ENCODE peak calls at places on chromosomes 6 and 20, in ten cellular contexts. One of them, this sample, is unnamed. For H3K9me3, the result is how much of the 10 kb centered on the place peaks cover.

GRCh38 chr20:47642624-47643023 is 140.9 kb downstream of the NCOA3 start:
- ATAC-seq in GM12878: no peak
- ATAC-seq in IMR-90: no peak
- ATAC-seq in HCT116: no peak
- ATAC-seq in heart left ventricle: no peak
- ATAC-seq in HepG2: no peak
- ATAC-seq in right lobe of liver: peak
- ATAC-seq in gastrocnemius medialis: no peak
- ATAC-seq in upper lobe of left lung: no peak
- ATAC-seq in body of pancreas: no peak
- ATAC-seq in this sample: no peak

GRCh38 chr20:11274137-11274536 is 600.3 kb upstream of the JAG1 start:
- ATAC-seq in GM12878: peak
- ATAC-seq in IMR-90: peak
- ATAC-seq in HCT116: peak
- ATAC-seq in heart left ventricle: peak
- ATAC-seq in HepG2: peak
- ATAC-seq in right lobe of liver: peak
- ATAC-seq in gastrocnemius medialis: peak
- ATAC-seq in upper lobe of left lung: peak
- ATAC-seq in body of pancreas: peak
- ATAC-seq in this sample: peak

GRCh38 chr6:97586344-97586743 is 303.3 kb upstream of the MMS22L start:
- ATAC-seq in GM12878: peak
- ATAC-seq in IMR-90: no peak
- ATAC-seq in HCT116: no peak
- ATAC-seq in heart left ventricle: no peak
- ATAC-seq in HepG2: peak
- ATAC-seq in right lobe of liver: no peak
- ATAC-seq in gastrocnemius medialis: no peak
- ATAC-seq in upper lobe of left lung: no peak
- ATAC-seq in body of pancreas: no peak
- ATAC-seq in this sample: no peak

GRCh38 chr6:160431791-160432404 is 83.7 kb downstream of the SLC22A3 start:
- ATAC-seq in GM12878: no peak
- ATAC-seq in IMR-90: no peak
- ATAC-seq in HCT116: no peak
- ATAC-seq in heart left ventricle: no peak
- ATAC-seq in HepG2: no peak
- ATAC-seq in right lobe of liver: no peak
- ATAC-seq in gastrocnemius medialis: peak
- ATAC-seq in upper lobe of left lung: peak
- ATAC-seq in body of pancreas: no peak
- ATAC-seq in this sample: peak

GRCh38 chr6:37182736-37183590 is 13.0 kb downstream of the PIM1 start:
- ATAC-seq in GM12878: peak
- ATAC-seq in IMR-90: no peak
- ATAC-seq in HCT116: no peak
- ATAC-seq in heart left ventricle: peak
- ATAC-seq in HepG2: no peak
- ATAC-seq in right lobe of liver: peak
- ATAC-seq in gastrocnemius medialis: no peak
- ATAC-seq in upper lobe of left lung: peak
- ATAC-seq in body of pancreas: no peak
- ATAC-seq in this sample: peak

GRCh38 chr6:170444056-170444505 is 109.0 kb downstream of the PSMB1 start:
- ATAC-seq in GM12878: no peak
- ATAC-seq in IMR-90: no peak
- ATAC-seq in HCT116: no peak
- ATAC-seq in heart left ventricle: no peak
- ATAC-seq in HepG2: no peak
- ATAC-seq in right lobe of liver: no peak
- ATAC-seq in gastrocnemius medialis: no peak
- ATAC-seq in upper lobe of left lung: no peak
- ATAC-seq in body of pancreas: no peak
- ATAC-seq in this sample: no peak

GRCh38 chr20:63089051-63089907 is 82.5 kb upstream of the BHLHE23 start:
- ATAC-seq in GM12878: no peak
- ATAC-seq in IMR-90: no peak
- ATAC-seq in HCT116: peak
- ATAC-seq in heart left ventricle: no peak
- ATAC-seq in HepG2: no peak
- ATAC-seq in right lobe of liver: no peak
- ATAC-seq in gastrocnemius medialis: no peak
- ATAC-seq in upper lobe of left lung: no peak
- ATAC-seq in body of pancreas: no peak
- ATAC-seq in this sample: no peak

GRCh38 chr6:141641406-141641805 is 491.3 kb upstream of the GJE1 start:
- ATAC-seq in GM12878: no peak
- ATAC-seq in IMR-90: no peak
- ATAC-seq in HCT116: no peak
- ATAC-seq in heart left ventricle: no peak
- ATAC-seq in HepG2: no peak
- ATAC-seq in right lobe of liver: no peak
- ATAC-seq in gastrocnemius medialis: no peak
- ATAC-seq in upper lobe of left lung: no peak
- ATAC-seq in body of pancreas: no peak
- ATAC-seq in this sample: no peak

GRCh38 chr6:82570083-82570482 is 206.5 kb downstream of the TPBG start:
- ATAC-seq in GM12878: no peak
- ATAC-seq in IMR-90: no peak
- ATAC-seq in HCT116: no peak
- ATAC-seq in heart left ventricle: no peak
- ATAC-seq in HepG2: peak
- ATAC-seq in right lobe of liver: no peak
- ATAC-seq in gastrocnemius medialis: no peak
- ATAC-seq in upper lobe of left lung: no peak
- ATAC-seq in body of pancreas: no peak
- ATAC-seq in this sample: no peak

GRCh38 chr6:168525926-168526630 is 85.1 kb downstream of the SMOC2 start:
- ATAC-seq in GM12878: no peak
- ATAC-seq in IMR-90: no peak
- ATAC-seq in HCT116: no peak
- ATAC-seq in heart left ventricle: no peak
- ATAC-seq in HepG2: no peak
- ATAC-seq in right lobe of liver: no peak
- ATAC-seq in gastrocnemius medialis: no peak
- ATAC-seq in upper lobe of left lung: no peak
- ATAC-seq in body of pancreas: peak
- ATAC-seq in this sample: no peak

GRCh38 chr6:90401933-90402830 is 105.5 kb upstream of the BACH2 start:
- ATAC-seq in GM12878: no peak
- ATAC-seq in IMR-90: no peak
- ATAC-seq in HCT116: no peak
- ATAC-seq in heart left ventricle: no peak
- ATAC-seq in HepG2: no peak
- ATAC-seq in right lobe of liver: no peak
- ATAC-seq in gastrocnemius medialis: no peak
- ATAC-seq in upper lobe of left lung: no peak
- ATAC-seq in body of pancreas: no peak
- ATAC-seq in this sample: no peak

DNA sequence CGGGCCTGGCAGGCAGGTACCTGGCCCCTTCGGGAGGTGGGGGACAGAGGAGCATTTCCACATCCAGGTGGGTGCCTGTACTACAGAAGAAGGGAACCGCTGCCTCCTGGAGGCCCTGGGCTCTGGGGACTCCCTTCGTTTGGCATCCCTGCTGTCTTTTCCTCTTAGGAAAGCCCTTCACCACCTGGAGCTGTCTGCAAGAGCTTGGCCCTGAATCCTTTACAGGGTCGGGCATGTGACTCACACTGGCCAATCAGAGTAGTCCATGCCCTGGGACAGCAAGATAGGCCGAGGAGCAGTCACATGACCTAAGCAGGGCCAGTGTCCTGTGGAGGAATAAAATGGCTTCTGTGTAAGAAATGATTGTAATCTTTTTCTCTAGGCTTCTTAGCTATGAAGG is 224.9 kb downstream of the ANKRD60 start:
- ATAC-seq in GM12878: no peak
- ATAC-seq in IMR-90: no peak
- ATAC-seq in HCT116: peak
- ATAC-seq in heart left ventricle: no peak
- ATAC-seq in HepG2: no peak
- ATAC-seq in right lobe of liver: no peak
- ATAC-seq in gastrocnemius medialis: no peak
- ATAC-seq in upper lobe of left lung: no peak
- ATAC-seq in body of pancreas: no peak
- ATAC-seq in this sample: no peak
- TF ChIP-seq POLR2A in GM12878: no peak
- TF ChIP-seq POLR2A in IMR-90: no peak
- TF ChIP-seq POLR2A in HCT116: no peak
- TF ChIP-seq POLR2A in heart left ventricle: no peak
- TF ChIP-seq POLR2A in HepG2: no peak
- TF ChIP-seq POLR2A in right lobe of liver: no peak
- TF ChIP-seq POLR2A in gastrocnemius medialis: no peak
- TF ChIP-seq POLR2A in upper lobe of left lung: no peak
- TF ChIP-seq POLR2A in body of pancreas: no peak
- TF ChIP-seq POLR2A in this sample: no peak

GRCh38 chr6:122800906-122801305 is 11.8 kb downstream of the SMPDL3A start:
- ATAC-seq in GM12878: no peak
- ATAC-seq in IMR-90: peak
- ATAC-seq in HCT116: no peak
- ATAC-seq in heart left ventricle: no peak
- ATAC-seq in HepG2: no peak
- ATAC-seq in right lobe of liver: no peak
- ATAC-seq in gastrocnemius medialis: no peak
- ATAC-seq in upper lobe of left lung: no peak
- ATAC-seq in body of pancreas: no peak
- ATAC-seq in this sample: no peak

GRCh38 chr6:122799916-122800701 is 11.1 kb downstream of the SMPDL3A start:
- ATAC-seq in GM12878: no peak
- ATAC-seq in IMR-90: peak
- ATAC-seq in HCT116: no peak
- ATAC-seq in heart left ventricle: no peak
- ATAC-seq in HepG2: no peak
- ATAC-seq in right lobe of liver: no peak
- ATAC-seq in gastrocnemius medialis: no peak
- ATAC-seq in upper lobe of left lung: no peak
- ATAC-seq in body of pancreas: no peak
- ATAC-seq in this sample: no peak

GRCh38 chr6:122799140-122799539 is 10.1 kb downstream of the SMPDL3A start:
- ATAC-seq in GM12878: no peak
- ATAC-seq in IMR-90: no peak
- ATAC-seq in HCT116: no peak
- ATAC-seq in heart left ventricle: no peak
- ATAC-seq in HepG2: no peak
- ATAC-seq in right lobe of liver: no peak
- ATAC-seq in gastrocnemius medialis: peak
- ATAC-seq in upper lobe of left lung: no peak
- ATAC-seq in body of pancreas: no peak
- ATAC-seq in this sample: no peak

GRCh38 chr6:122798099-122798641 is 9.1 kb downstream of the SMPDL3A start:
- ATAC-seq in GM12878: peak
- ATAC-seq in IMR-90: peak
- ATAC-seq in HCT116: peak
- ATAC-seq in heart left ventricle: peak
- ATAC-seq in HepG2: peak
- ATAC-seq in right lobe of liver: peak
- ATAC-seq in gastrocnemius medialis: peak
- ATAC-seq in upper lobe of left lung: peak
- ATAC-seq in body of pancreas: peak
- ATAC-seq in this sample: no peak

GRCh38 chr6:122797537-122797936 is 8.5 kb downstream of the SMPDL3A start:
- ATAC-seq in GM12878: no peak
- ATAC-seq in IMR-90: no peak
- ATAC-seq in HCT116: no peak
- ATAC-seq in heart left ventricle: no peak
- ATAC-seq in HepG2: no peak
- ATAC-seq in right lobe of liver: no peak
- ATAC-seq in gastrocnemius medialis: no peak
- ATAC-seq in upper lobe of left lung: no peak
- ATAC-seq in body of pancreas: no peak
- ATAC-seq in this sample: no peak
- H3K9me3 ChIP-seq in GM12878: under half
- H3K9me3 ChIP-seq in IMR-90: under half
- H3K9me3 ChIP-seq in HCT116: under half
- H3K9me3 ChIP-seq in heart left ventricle: under half
- H3K9me3 ChIP-seq in HepG2: under half
- H3K9me3 ChIP-seq in right lobe of liver: under half
- H3K9me3 ChIP-seq in gastrocnemius medialis: under half
- H3K9me3 ChIP-seq in upper lobe of left lung: under half
- H3K9me3 ChIP-seq in body of pancreas: under half
- H3K9me3 ChIP-seq in this sample: under half

GRCh38 chr6:131244942-131245341 is 109.7 kb downstream of the AKAP7 start:
- ATAC-seq in GM12878: no peak
- ATAC-seq in IMR-90: no peak
- ATAC-seq in HCT116: no peak
- ATAC-seq in heart left ventricle: no peak
- ATAC-seq in HepG2: no peak
- ATAC-seq in right lobe of liver: no peak
- ATAC-seq in gastrocnemius medialis: no peak
- ATAC-seq in upper lobe of left lung: no peak
- ATAC-seq in body of pancreas: no peak
- ATAC-seq in this sample: no peak

GRCh38 chr6:131251593-131252204 is 116.4 kb downstream of the AKAP7 start:
- ATAC-seq in GM12878: no peak
- ATAC-seq in IMR-90: no peak
- ATAC-seq in HCT116: no peak
- ATAC-seq in heart left ventricle: no peak
- ATAC-seq in HepG2: no peak
- ATAC-seq in right lobe of liver: no peak
- ATAC-seq in gastrocnemius medialis: no peak
- ATAC-seq in upper lobe of left lung: no peak
- ATAC-seq in body of pancreas: no peak
- ATAC-seq in this sample: no peak

GRCh38 chr6:131255911-131256310 is 120.6 kb downstream of the AKAP7 start:
- ATAC-seq in GM12878: no peak
- ATAC-seq in IMR-90: no peak
- ATAC-seq in HCT116: no peak
- ATAC-seq in heart left ventricle: no peak
- ATAC-seq in HepG2: no peak
- ATAC-seq in right lobe of liver: no peak
- ATAC-seq in gastrocnemius medialis: no peak
- ATAC-seq in upper lobe of left lung: no peak
- ATAC-seq in body of pancreas: no peak
- ATAC-seq in this sample: no peak

GRCh38 chr6:131255434-131255833 is 120.2 kb downstream of the AKAP7 start:
- ATAC-seq in GM12878: no peak
- ATAC-seq in IMR-90: no peak
- ATAC-seq in HCT116: no peak
- ATAC-seq in heart left ventricle: no peak
- ATAC-seq in HepG2: no peak
- ATAC-seq in right lobe of liver: no peak
- ATAC-seq in gastrocnemius medialis: no peak
- ATAC-seq in upper lobe of left lung: no peak
- ATAC-seq in body of pancreas: no peak
- ATAC-seq in this sample: no peak

GRCh38 chr6:131250121-131250520 is 114.9 kb downstream of the AKAP7 start:
- ATAC-seq in GM12878: peak
- ATAC-seq in IMR-90: peak
- ATAC-seq in HCT116: no peak
- ATAC-seq in heart left ventricle: peak
- ATAC-seq in HepG2: no peak
- ATAC-seq in right lobe of liver: peak
- ATAC-seq in gastrocnemius medialis: no peak
- ATAC-seq in upper lobe of left lung: peak
- ATAC-seq in body of pancreas: peak
- ATAC-seq in this sample: peak
- TF ChIP-seq POLR2A in GM12878: no peak
- TF ChIP-seq POLR2A in IMR-90: no peak
- TF ChIP-seq POLR2A in HCT116: no peak
- TF ChIP-seq POLR2A in heart left ventricle: no peak
- TF ChIP-seq POLR2A in HepG2: no peak
- TF ChIP-seq POLR2A in right lobe of liver: no peak
- TF ChIP-seq POLR2A in gastrocnemius medialis: no peak
- TF ChIP-seq POLR2A in upper lobe of left lung: no peak
- TF ChIP-seq POLR2A in body of pancreas: no peak
- TF ChIP-seq POLR2A in this sample: no peak

GRCh38 chr20:31475032-31475431 is at the start of the genes DEFB124 and REM1:
- ATAC-seq in GM12878: no peak
- ATAC-seq in IMR-90: no peak
- ATAC-seq in HCT116: no peak
- ATAC-seq in heart left ventricle: peak
- ATAC-seq in HepG2: peak
- ATAC-seq in right lobe of liver: peak
- ATAC-seq in gastrocnemius medialis: no peak
- ATAC-seq in upper lobe of left lung: peak
- ATAC-seq in body of pancreas: no peak
- ATAC-seq in this sample: peak
- H3K9me3 ChIP-seq in GM12878: under half
- H3K9me3 ChIP-seq in IMR-90: under half
- H3K9me3 ChIP-seq in HCT116: under half
- H3K9me3 ChIP-seq in heart left ventricle: under half
- H3K9me3 ChIP-seq in HepG2: under half
- H3K9me3 ChIP-seq in right lobe of liver: under half
- H3K9me3 ChIP-seq in gastrocnemius medialis: under half
- H3K9me3 ChIP-seq in upper lobe of left lung: under half
- H3K9me3 ChIP-seq in body of pancreas: under half
- H3K9me3 ChIP-seq in this sample: under half

This sample was measured in gastroesophageal sphincter.